ENCODE peak calls at places on chromosomes 5 and 9, in nine cellular contexts. One of them, this sample, is unnamed.

GRCh38 chr5:96743805-96744559 is 63.8 kb downstream of the ERAP1 start:
- DNase-seq in psoas muscle: no peak
- DNase-seq in heart right ventricle: no peak
- DNase-seq in C1 segment of cervical spinal cord: no peak
- DNase-seq in colonic mucosa: no peak
- DNase-seq in DMS153: no peak
- DNase-seq in A673: no peak
- DNase-seq in ureter: no peak
- DNase-seq in foreskin fibroblast: no peak
- DNase-seq in this sample: no peak

GRCh38 chr5:142403583-142403982 is 78.8 kb upstream of the SPRY4 start:
- DNase-seq in DMS153: no peak
- DNase-seq in colonic mucosa: no peak
- DNase-seq in foreskin fibroblast: no peak
- DNase-seq in heart right ventricle: no peak
- DNase-seq in psoas muscle: no peak
- DNase-seq in A673: no peak
- DNase-seq in ureter: peak
- DNase-seq in C1 segment of cervical spinal cord: no peak
- DNase-seq in this sample: no peak

GRCh38 chr5:32785639-32786216 is 74.6 kb downstream of the NPR3 start:
- DNase-seq in C1 segment of cervical spinal cord: no peak
- DNase-seq in heart right ventricle: no peak
- DNase-seq in foreskin fibroblast: peak
- DNase-seq in ureter: no peak
- DNase-seq in colonic mucosa: no peak
- DNase-seq in DMS153: no peak
- DNase-seq in psoas muscle: no peak
- DNase-seq in A673: no peak
- DNase-seq in this sample: no peak

GRCh38 chr5:172796306-172796705 is 25.3 kb upstream of the DUSP1 start:
- DNase-seq in heart right ventricle: no peak
- DNase-seq in A673: no peak
- DNase-seq in psoas muscle: no peak
- DNase-seq in colonic mucosa: no peak
- DNase-seq in ureter: no peak
- DNase-seq in C1 segment of cervical spinal cord: no peak
- DNase-seq in DMS153: no peak
- DNase-seq in foreskin fibroblast: no peak
- DNase-seq in this sample: no peak

GRCh38 chr9:38328765-38329164 is 63.7 kb upstream of the ALDH1B1 start:
- DNase-seq in colonic mucosa: no peak
- DNase-seq in C1 segment of cervical spinal cord: no peak
- DNase-seq in A673: no peak
- DNase-seq in foreskin fibroblast: no peak
- DNase-seq in psoas muscle: no peak
- DNase-seq in ureter: no peak
- DNase-seq in DMS153: no peak
- DNase-seq in heart right ventricle: no peak
- DNase-seq in this sample: no peak

GRCh38 chr9:129028192-129028966 is at the start of gene SH3GLB2:
- DNase-seq in DMS153: peak
- DNase-seq in C1 segment of cervical spinal cord: peak
- DNase-seq in A673: peak
- DNase-seq in ureter: peak
- DNase-seq in foreskin fibroblast: peak
- DNase-seq in heart right ventricle: peak
- DNase-seq in psoas muscle: peak
- DNase-seq in colonic mucosa: peak
- DNase-seq in this sample: peak

GRCh38 chr9:105842023-105842644 is 147.8 kb downstream of the TMEM38B start:
- DNase-seq in foreskin fibroblast: peak
- DNase-seq in A673: peak
- DNase-seq in DMS153: peak
- DNase-seq in psoas muscle: no peak
- DNase-seq in C1 segment of cervical spinal cord: no peak
- DNase-seq in colonic mucosa: peak
- DNase-seq in ureter: no peak
- DNase-seq in heart right ventricle: no peak
- DNase-seq in this sample: no peak

GRCh38 chr5:757931-758697 is 26.4 kb downstream of the ZDHHC11B start:
- DNase-seq in colonic mucosa: peak
- DNase-seq in A673: no peak
- DNase-seq in C1 segment of cervical spinal cord: no peak
- DNase-seq in foreskin fibroblast: no peak
- DNase-seq in ureter: peak
- DNase-seq in DMS153: peak
- DNase-seq in psoas muscle: peak
- DNase-seq in heart right ventricle: peak
- DNase-seq in this sample: no peak

GRCh38 chr9:101995231-101995630 is 256.8 kb upstream of the GRIN3A start:
- DNase-seq in ureter: no peak
- DNase-seq in colonic mucosa: no peak
- DNase-seq in A673: no peak
- DNase-seq in DMS153: no peak
- DNase-seq in psoas muscle: no peak
- DNase-seq in heart right ventricle: no peak
- DNase-seq in foreskin fibroblast: no peak
- DNase-seq in C1 segment of cervical spinal cord: no peak
- DNase-seq in this sample: no peak

GRCh38 chr5:166083183-166083959 is 2208.1 kb upstream of the WWC1 start:
- DNase-seq in C1 segment of cervical spinal cord: no peak
- DNase-seq in A673: peak
- DNase-seq in foreskin fibroblast: no peak
- DNase-seq in DMS153: no peak
- DNase-seq in psoas muscle: no peak
- DNase-seq in colonic mucosa: no peak
- DNase-seq in heart right ventricle: no peak
- DNase-seq in ureter: no peak
- DNase-seq in this sample: no peak

GRCh38 chr9:6845881-6846280 is 88.1 kb downstream of the KDM4C start:
- DNase-seq in C1 segment of cervical spinal cord: no peak
- DNase-seq in A673: no peak
- DNase-seq in psoas muscle: no peak
- DNase-seq in heart right ventricle: no peak
- DNase-seq in ureter: no peak
- DNase-seq in colonic mucosa: no peak
- DNase-seq in DMS153: no peak
- DNase-seq in foreskin fibroblast: no peak
- DNase-seq in this sample: no peak

GRCh38 chr5:59065551-59065950 is 482.7 kb downstream of the RAB3C start:
- DNase-seq in foreskin fibroblast: peak
- DNase-seq in heart right ventricle: no peak
- DNase-seq in psoas muscle: no peak
- DNase-seq in DMS153: no peak
- DNase-seq in colonic mucosa: no peak
- DNase-seq in ureter: no peak
- DNase-seq in A673: no peak
- DNase-seq in C1 segment of cervical spinal cord: no peak
- DNase-seq in this sample: no peak

This sample was measured in HFF-Myc.